ENCODE peak calls at places on chromosomes 2 and 18, in seven cellular contexts. T, O, M, Y, D, A and J are unnamed samples.

GRCh38 chr18:59470627-59471121 is 111.6 kb upstream of the LMAN1 start:
- DNase-seq in A (no peak), T (no peak), M (no peak), Y (no peak), D (no peak), O (no peak), J (no peak)

GRCh38 chr18:45169610-45170009 is 445.7 kb upstream of the SLC14A2 start:
- DNase-seq in D (no peak), T (no peak), M (no peak), O (no peak), Y (no peak), A (no peak), J (no peak)

GRCh38 chr2:9950521-9951271 is 797 bp upstream of the GRHL1 start:
- DNase-seq in D (no peak), T (no peak), O (no peak), M (no peak), A (no peak), Y (no peak), J (no peak)

GRCh38 chr2:235630723-235631122 is 136.9 kb downstream of the AGAP1 start:
- DNase-seq in Y (no peak), M (no peak), T (no peak), O (no peak), A (no peak), D (no peak), J (no peak)

GRCh38 chr2:157786663-157787363 is 89.3 kb downstream of the ACVR1 start:
- DNase-seq in A (peak; percentile 88), T (no peak), Y (no peak), D (no peak), O (no peak), M (no peak), J (no peak)

GRCh38 chr2:96116424-96116878 is at the start of gene ADRA2B:
- DNase-seq in T (peak; percentile 47), M (peak; percentile 82), O (no peak), D (peak; percentile 71), A (peak; percentile 94), Y (peak; percentile 68), J (no peak)

GRCh38 chr2:220228310-220229006 is 601.0 kb downstream of the SLC4A3 start:
- DNase-seq in O (peak; percentile 27), D (peak; percentile 30), Y (no peak), A (no peak), T (peak; percentile 97), M (peak; percentile 1), J (no peak)

GRCh38 chr2:10054424-10054823 is 11.1 kb downstream of the KLF11 start:
- DNase-seq in A (peak; percentile 33), M (no peak), D (no peak), Y (no peak), T (no peak), O (no peak), J (no peak)

GRCh38 chr2:112155331-112156151 is 17.4 kb downstream of the FBLN7 start:
- DNase-seq in D (no peak), Y (no peak), M (no peak), A (no peak), O (no peak), T (no peak), J (no peak)

GRCh38 chr2:47062721-47063120 is 92.4 kb downstream of the STPG4 start:
- DNase-seq in Y (no peak), O (no peak), A (no peak), M (peak; percentile 71), D (no peak), T (no peak), J (no peak)

GRCh38 chr2:28436525-28437051 is 43.9 kb downstream of the FOSL2 start:
- DNase-seq in T (no peak), M (peak; percentile 69), D (no peak), A (no peak), Y (no peak), O (no peak), J (no peak)
- TF ChIP-seq YY1 in T (no peak), M (no peak), D (no peak), A (no peak), Y (no peak), O (no peak), J (no peak)

GRCh38 chr2:51324028-51324427 is 292.1 kb upstream of the NRXN1 start:
- DNase-seq in A (no peak), M (peak; percentile 8), T (no peak), Y (no peak), D (no peak), O (no peak), J (no peak)
- TF ChIP-seq YY1 in A (no peak), M (no peak), T (no peak), Y (no peak), D (no peak), O (no peak), J (no peak)

DNA sequence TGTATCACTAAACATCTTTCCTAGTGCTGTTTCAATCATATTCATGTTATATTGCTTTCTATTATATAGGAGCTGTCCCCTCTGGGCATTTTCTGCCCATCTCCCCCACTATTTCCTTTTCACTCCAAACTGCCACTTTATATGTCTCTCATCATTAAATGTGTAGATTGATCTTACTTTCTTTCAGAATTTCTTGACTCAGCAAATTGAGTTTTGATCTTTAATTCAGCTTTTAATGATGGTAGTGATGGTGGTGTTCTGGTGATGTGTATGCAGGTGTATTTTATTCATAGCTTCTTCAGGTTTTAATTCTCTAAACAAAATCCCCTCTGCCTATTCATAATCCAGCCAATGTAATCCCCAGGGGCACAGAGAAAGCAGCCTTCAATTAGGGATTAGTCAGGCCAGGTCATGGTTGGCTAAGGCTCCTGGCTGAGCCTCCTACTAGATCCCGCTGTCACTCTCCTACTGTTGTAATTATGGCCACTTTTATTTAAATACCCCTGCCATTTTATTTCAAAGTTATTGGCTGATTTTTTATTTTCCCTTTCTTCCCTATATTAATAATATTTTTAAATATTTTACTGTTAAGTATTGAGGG is 325.4 kb downstream of the SPAG16 start:
- DNase-seq in Y (no peak), O (no peak), T (no peak), D (no peak), M (no peak), A (no peak), J (no peak)
- TF ChIP-seq YY1 in Y (no peak), O (no peak), T (no peak), D (no peak), M (no peak), A (no peak), J (no peak)

GRCh38 chr2:225019100-225019499 is 23.2 kb downstream of the DOCK10 start:
- DNase-seq in Y (no peak), A (no peak), D (no peak), T (no peak), M (no peak), O (no peak), J (no peak)

GRCh38 chr2:225017713-225018112 is 24.6 kb downstream of the DOCK10 start:
- DNase-seq in Y (no peak), O (no peak), T (no peak), M (peak; percentile 65), A (no peak), D (no peak), J (no peak)

GRCh38 chr2:225017098-225017685 is 25.1 kb downstream of the DOCK10 start:
- DNase-seq in Y (no peak), M (no peak), O (no peak), D (no peak), T (no peak), A (no peak), J (no peak)

GRCh38 chr2:225022188-225022587 is 20.1 kb downstream of the DOCK10 start:
- DNase-seq in D (no peak), T (no peak), A (no peak), M (no peak), Y (no peak), O (no peak), J (no peak)

GRCh38 chr2:225020157-225020864 is 22.0 kb downstream of the DOCK10 start:
- DNase-seq in T (no peak), Y (no peak), O (no peak), D (no peak), A (no peak), M (no peak), J (no peak)
- TF ChIP-seq YY1 in T (no peak), Y (no peak), O (no peak), D (no peak), A (no peak), M (no peak), J (no peak)

DNA sequence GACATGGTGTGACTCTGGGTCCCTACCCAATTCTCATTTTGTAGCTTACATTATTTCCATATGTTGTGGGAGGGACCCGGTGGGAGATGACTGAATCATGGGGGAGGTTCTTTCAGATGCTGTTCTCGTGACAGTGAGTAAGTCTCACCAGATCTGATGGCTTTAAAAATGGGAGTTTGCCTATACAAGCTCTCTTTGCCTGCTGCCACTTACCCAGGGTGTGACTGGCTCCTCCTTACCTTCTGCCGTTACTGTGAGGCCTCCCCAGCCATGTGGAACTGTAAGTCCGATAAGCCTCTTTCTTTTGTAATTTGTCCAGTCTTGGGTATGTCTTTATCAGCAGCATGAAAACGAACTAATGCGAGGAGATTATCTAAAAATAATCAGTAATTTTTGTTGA is 1683.2 kb upstream of the SLC39A10 start:
- DNase-seq in A (no peak), M (no peak), Y (no peak), T (no peak), O (no peak), D (no peak), J (no peak)
- TF ChIP-seq YY1 in A (no peak), M (no peak), Y (no peak), T (no peak), O (no peak), D (no peak), J (no peak)